ENCODE peak calls at places on chromosomes 1 and 21, in four cellular contexts. One of them, this sample, is unnamed.

GRCh38 chr1:151825811-151826660 is 5.6 kb downstream of the RORC start:
- DNase-seq in CD8-positive, alpha-beta memory T cell: no peak
- DNase-seq in dorsolateral prefrontal cortex: no peak
- DNase-seq in hepatocyte: peak; percentile 38
- DNase-seq in this sample: no peak

GRCh38 chr21:43905726-43906455 is 40.9 kb downstream of the AGPAT3 start:
- DNase-seq in hepatocyte: no peak
- DNase-seq in CD8-positive, alpha-beta memory T cell: no peak
- DNase-seq in dorsolateral prefrontal cortex: no peak
- DNase-seq in this sample: no peak

GRCh38 chr1:155166006-155166372 is 7.1 kb downstream of the KRTCAP2 start:
- DNase-seq in dorsolateral prefrontal cortex: no peak
- DNase-seq in hepatocyte: no peak
- DNase-seq in CD8-positive, alpha-beta memory T cell: no peak
- DNase-seq in this sample: no peak

GRCh38 chr1:43854473-43854872 is 79.1 kb upstream of the ARTN start:
- DNase-seq in dorsolateral prefrontal cortex: no peak
- DNase-seq in CD8-positive, alpha-beta memory T cell: no peak
- DNase-seq in hepatocyte: no peak
- DNase-seq in this sample: no peak

GRCh38 chr1:173507205-173507846 is 30.2 kb downstream of the PRDX6 start:
- DNase-seq in dorsolateral prefrontal cortex: no peak
- DNase-seq in hepatocyte: peak; percentile 55
- DNase-seq in CD8-positive, alpha-beta memory T cell: no peak
- DNase-seq in this sample: peak; percentile 49

GRCh38 chr1:157363660-157364140 is 188.6 kb downstream of the FCRL5 start:
- DNase-seq in dorsolateral prefrontal cortex: no peak
- DNase-seq in hepatocyte: peak; percentile 77
- DNase-seq in CD8-positive, alpha-beta memory T cell: no peak
- DNase-seq in this sample: no peak

GRCh38 chr21:28781602-28782274 is 210.9 kb downstream of the LTN1 start:
- DNase-seq in CD8-positive, alpha-beta memory T cell: no peak
- DNase-seq in hepatocyte: peak; percentile 25
- DNase-seq in dorsolateral prefrontal cortex: no peak
- DNase-seq in this sample: no peak

GRCh38 chr1:62500210-62500609 is 63.4 kb downstream of the USP1 start:
- DNase-seq in dorsolateral prefrontal cortex: no peak
- DNase-seq in hepatocyte: no peak
- DNase-seq in CD8-positive, alpha-beta memory T cell: no peak
- DNase-seq in this sample: no peak

GRCh38 chr1:208500379-208500778 is 256.2 kb upstream of the PLXNA2 start:
- DNase-seq in dorsolateral prefrontal cortex: no peak
- DNase-seq in hepatocyte: no peak
- DNase-seq in CD8-positive, alpha-beta memory T cell: no peak
- DNase-seq in this sample: no peak

GRCh38 chr1:97632776-97633175 is 288.1 kb downstream of the DPYD start:
- DNase-seq in CD8-positive, alpha-beta memory T cell: no peak
- DNase-seq in dorsolateral prefrontal cortex: no peak
- DNase-seq in hepatocyte: no peak
- DNase-seq in this sample: no peak

GRCh38 chr1:1004780-1005697 is 5.1 kb upstream of the HES4 start:
- DNase-seq in dorsolateral prefrontal cortex: no peak
- DNase-seq in CD8-positive, alpha-beta memory T cell: no peak
- DNase-seq in hepatocyte: peak; percentile 74
- DNase-seq in this sample: no peak

GRCh38 chr21:36487641-36488307 is 7.9 kb upstream of the CLDN14 start:
- DNase-seq in dorsolateral prefrontal cortex: no peak
- DNase-seq in hepatocyte: no peak
- DNase-seq in CD8-positive, alpha-beta memory T cell: no peak
- DNase-seq in this sample: no peak

GRCh38 chr1:228691926-228692325 is 43.4 kb upstream of the RHOU start:
- DNase-seq in hepatocyte: peak; percentile 68
- DNase-seq in dorsolateral prefrontal cortex: no peak
- DNase-seq in CD8-positive, alpha-beta memory T cell: no peak
- DNase-seq in this sample: no peak

GRCh38 chr1:30473920-30474817 is 249.2 kb downstream of the MATN1 start:
- DNase-seq in CD8-positive, alpha-beta memory T cell: no peak
- DNase-seq in hepatocyte: no peak
- DNase-seq in dorsolateral prefrontal cortex: no peak
- DNase-seq in this sample: no peak

GRCh38 chr1:238061967-238062613 is 171.4 kb upstream of the ZP4 start:
- DNase-seq in hepatocyte: no peak
- DNase-seq in CD8-positive, alpha-beta memory T cell: no peak
- DNase-seq in dorsolateral prefrontal cortex: no peak
- DNase-seq in this sample: no peak

GRCh38 chr1:77378723-77379533 is 97.1 kb downstream of the AK5 start:
- DNase-seq in CD8-positive, alpha-beta memory T cell: no peak
- DNase-seq in hepatocyte: peak; percentile 15
- DNase-seq in dorsolateral prefrontal cortex: no peak
- DNase-seq in this sample: peak; percentile 37

GRCh38 chr1:68121536-68121935 is 71.1 kb upstream of the DIRAS3 start:
- DNase-seq in dorsolateral prefrontal cortex: no peak
- DNase-seq in hepatocyte: no peak
- DNase-seq in CD8-positive, alpha-beta memory T cell: no peak
- DNase-seq in this sample: no peak

GRCh38 chr1:24122776-24123175 is 10.8 kb upstream of the MYOM3 start:
- DNase-seq in hepatocyte: no peak
- DNase-seq in CD8-positive, alpha-beta memory T cell: no peak
- DNase-seq in dorsolateral prefrontal cortex: no peak
- DNase-seq in this sample: no peak

GRCh38 chr1:13699936-13700520 is at the start of gene PRDM2:
- DNase-seq in CD8-positive, alpha-beta memory T cell: peak; percentile 52
- DNase-seq in dorsolateral prefrontal cortex: peak; percentile 20
- DNase-seq in hepatocyte: peak; percentile 78
- DNase-seq in this sample: no peak

GRCh38 chr1:204171751-204172178 is 5.6 kb upstream of the REN start:
- DNase-seq in CD8-positive, alpha-beta memory T cell: no peak
- DNase-seq in hepatocyte: no peak
- DNase-seq in dorsolateral prefrontal cortex: no peak
- DNase-seq in this sample: no peak

GRCh38 chr1:10671090-10671489 is 125.4 kb downstream of the CASZ1 start:
- DNase-seq in dorsolateral prefrontal cortex: no peak
- DNase-seq in hepatocyte: no peak
- DNase-seq in CD8-positive, alpha-beta memory T cell: no peak
- DNase-seq in this sample: no peak

GRCh38 chr1:147169840-147170674 is 2.2 kb downstream of the PRKAB2 start:
- DNase-seq in hepatocyte: no peak
- DNase-seq in dorsolateral prefrontal cortex: no peak
- DNase-seq in CD8-positive, alpha-beta memory T cell: no peak
- DNase-seq in this sample: no peak

GRCh38 chr1:192628406-192629057 is 7.4 kb upstream of the RGS13 start:
- DNase-seq in hepatocyte: no peak
- DNase-seq in dorsolateral prefrontal cortex: no peak
- DNase-seq in CD8-positive, alpha-beta memory T cell: no peak
- DNase-seq in this sample: no peak
- H3K27ac ChIP-seq in hepatocyte: no peak overlapping the region
- H3K27ac ChIP-seq in dorsolateral prefrontal cortex: no peak overlapping the region
- H3K27ac ChIP-seq in CD8-positive, alpha-beta memory T cell: no peak overlapping the region
- H3K27ac ChIP-seq in this sample: no peak overlapping the region

DNA sequence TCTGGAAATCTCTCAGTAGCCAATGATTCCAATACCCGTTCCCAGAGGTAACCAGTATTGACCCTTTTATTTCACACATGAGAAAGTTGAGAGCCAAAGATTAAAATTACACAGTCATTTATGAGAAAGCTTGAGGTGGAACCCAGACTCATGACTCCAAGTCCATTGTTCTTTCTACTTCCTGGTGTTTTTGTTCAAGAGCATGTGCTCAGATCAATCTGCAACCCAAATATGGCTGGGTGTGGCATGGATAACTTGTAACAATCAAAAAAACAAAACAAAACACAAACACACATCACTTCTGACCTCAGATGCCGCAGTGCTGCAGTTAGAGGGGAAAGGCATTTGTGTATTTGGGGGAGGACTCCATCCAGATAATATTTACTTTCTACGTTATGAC is 18.7 kb upstream of the ABCD3 start:
- DNase-seq in dorsolateral prefrontal cortex: no peak
- DNase-seq in hepatocyte: no peak
- DNase-seq in CD8-positive, alpha-beta memory T cell: no peak
- DNase-seq in this sample: no peak
- H3K27me3 ChIP-seq in dorsolateral prefrontal cortex: no peaks in the 10 kb centered on the region
- H3K27me3 ChIP-seq in hepatocyte: no peaks in the 10 kb centered on the region
- H3K27me3 ChIP-seq in CD8-positive, alpha-beta memory T cell: no peaks in the 10 kb centered on the region
- H3K27me3 ChIP-seq in this sample: no peaks in the 10 kb centered on the region

GRCh38 chr1:112394743-112395062 is 1.3 kb upstream of the CTTNBP2NL start:
- DNase-seq in hepatocyte: no peak
- DNase-seq in CD8-positive, alpha-beta memory T cell: no peak
- DNase-seq in dorsolateral prefrontal cortex: no peak
- DNase-seq in this sample: no peak

GRCh38 chr1:112395832-112396667 is at the start of gene CTTNBP2NL:
- DNase-seq in CD8-positive, alpha-beta memory T cell: peak; percentile 76
- DNase-seq in hepatocyte: peak; percentile 99
- DNase-seq in dorsolateral prefrontal cortex: peak; percentile 97
- DNase-seq in this sample: peak; percentile 85

GRCh38 chr1:112391603-112391940 is 4.4 kb upstream of the CTTNBP2NL start:
- DNase-seq in hepatocyte: no peak
- DNase-seq in CD8-positive, alpha-beta memory T cell: no peak
- DNase-seq in dorsolateral prefrontal cortex: no peak
- DNase-seq in this sample: no peak

GRCh38 chr1:112395261-112395831 is 668 bp upstream of the CTTNBP2NL start:
- DNase-seq in dorsolateral prefrontal cortex: no peak
- DNase-seq in CD8-positive, alpha-beta memory T cell: no peak
- DNase-seq in hepatocyte: no peak
- DNase-seq in this sample: no peak

GRCh38 chr1:112393634-112393976 is 2.4 kb upstream of the CTTNBP2NL start:
- DNase-seq in dorsolateral prefrontal cortex: no peak
- DNase-seq in hepatocyte: no peak
- DNase-seq in CD8-positive, alpha-beta memory T cell: no peak
- DNase-seq in this sample: no peak
- H3K4me3 ChIP-seq in dorsolateral prefrontal cortex: no peak overlapping the region
- H3K4me3 ChIP-seq in hepatocyte: no peak overlapping the region
- H3K4me3 ChIP-seq in CD8-positive, alpha-beta memory T cell: no peak overlapping the region
- H3K4me3 ChIP-seq in this sample: no peak overlapping the region

DNA sequence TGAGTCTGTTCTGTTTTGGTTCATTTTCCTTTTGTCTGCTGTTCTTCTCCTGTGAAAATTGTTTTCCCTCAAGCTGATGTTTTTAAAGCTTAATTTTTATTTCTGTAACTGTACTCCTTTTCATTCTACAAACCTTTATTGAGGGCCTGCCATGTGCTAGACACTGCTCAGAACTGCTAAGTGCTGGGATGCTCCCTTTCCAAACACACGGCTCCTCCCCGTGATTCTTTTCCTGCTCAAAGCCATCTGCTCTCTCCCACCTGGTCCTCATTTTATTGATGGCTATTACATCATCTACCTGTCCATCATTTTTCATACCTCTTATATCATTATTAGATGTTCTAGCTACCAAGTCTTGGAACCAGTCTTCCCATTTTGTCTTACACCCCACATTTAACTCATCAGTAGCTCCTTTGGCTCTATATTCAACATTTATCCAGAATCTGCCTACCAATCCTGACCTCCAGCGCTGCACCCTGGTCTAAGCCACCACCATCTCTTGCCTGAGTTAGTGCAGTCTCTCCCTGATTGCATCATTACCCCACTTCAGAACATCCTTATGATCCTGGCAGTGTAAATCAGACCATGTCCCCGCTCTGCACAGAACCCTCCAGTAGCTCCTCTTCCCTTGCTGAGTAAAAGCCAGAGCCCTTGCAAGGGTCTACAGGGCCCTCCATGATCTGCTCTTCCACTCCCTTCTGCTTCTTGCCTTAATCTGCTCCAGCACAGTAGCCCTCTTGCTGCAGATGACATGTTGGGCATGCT is 118.1 kb downstream of the CACNA1E start:
- DNase-seq in CD8-positive, alpha-beta memory T cell: no peak
- DNase-seq in hepatocyte: no peak
- DNase-seq in dorsolateral prefrontal cortex: no peak
- DNase-seq in this sample: no peak
- H3K27ac ChIP-seq in CD8-positive, alpha-beta memory T cell: no peak overlapping the region
- H3K27ac ChIP-seq in hepatocyte: no peak overlapping the region
- H3K27ac ChIP-seq in dorsolateral prefrontal cortex: no peak overlapping the region
- H3K27ac ChIP-seq in this sample: no peak overlapping the region

GRCh38 chr21:46078322-46078981 is 19.5 kb upstream of the COL6A2 start:
- DNase-seq in dorsolateral prefrontal cortex: no peak
- DNase-seq in CD8-positive, alpha-beta memory T cell: no peak
- DNase-seq in hepatocyte: no peak
- DNase-seq in this sample: no peak
- H3K27me3 ChIP-seq in dorsolateral prefrontal cortex: peaks cover 7% of the 10 kb centered on the region
- H3K27me3 ChIP-seq in CD8-positive, alpha-beta memory T cell: no peaks in the 10 kb centered on the region
- H3K27me3 ChIP-seq in hepatocyte: no peaks in the 10 kb centered on the region
- H3K27me3 ChIP-seq in this sample: no peaks in the 10 kb centered on the region

DNA sequence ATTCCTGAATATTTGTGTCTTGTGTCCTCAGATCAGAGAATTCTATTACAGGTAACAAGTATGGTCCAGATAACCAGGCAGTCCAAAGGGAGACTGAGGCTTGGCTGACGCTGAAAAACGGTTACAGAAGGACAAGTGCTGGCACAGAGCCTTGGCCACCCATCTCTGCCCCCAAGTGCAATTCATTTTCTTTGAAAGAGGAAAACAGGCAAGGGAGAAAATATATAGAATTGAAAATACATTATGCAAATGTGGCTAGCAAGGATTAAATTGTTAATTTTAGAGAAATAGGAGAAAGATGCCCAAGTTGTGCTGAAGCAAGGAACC is 1.2 kb downstream of the SORT1 start:
- DNase-seq in dorsolateral prefrontal cortex: peak; percentile 31
- DNase-seq in hepatocyte: no peak
- DNase-seq in CD8-positive, alpha-beta memory T cell: no peak
- DNase-seq in this sample: no peak
- H3K4me3 ChIP-seq in dorsolateral prefrontal cortex: peak overlapping the region; percentile 79
- H3K4me3 ChIP-seq in hepatocyte: peak overlapping the region; percentile 46
- H3K4me3 ChIP-seq in CD8-positive, alpha-beta memory T cell: no peak overlapping the region
- H3K4me3 ChIP-seq in this sample: peak overlapping the region; percentile 65

This sample was measured in AG04450.